ENCODE peak calls at places on chromosomes 11 and 22, in seven cellular contexts. T is endothelial cell, N is GM13977, Z is HepG2, D is transverse colon, S is left lung, I is right lobe of liver. B is an unnamed sample.

GRCh38 chr11:95100191-95100648 is 10.6 kb downstream of the ENDOD1 start:
- DNase-seq in T (no peak), N (no peak), Z (no peak), D (no peak), S (no peak), I (no peak), B (no peak)

GRCh38 chr11:80727315-80727714 is 1286.5 kb upstream of the TENM4 start:
- DNase-seq in T (peak; percentile 32), N (peak; percentile 7), Z (peak; percentile 2), D (no peak), S (no peak), I (no peak), B (peak; percentile 61)

GRCh38 chr11:107549253-107549953 is 16.1 kb downstream of the ALKBH8 start:
- DNase-seq in T (no peak), N (peak; percentile 31), Z (peak; percentile 29), D (no peak), S (no peak), I (no peak), B (peak; percentile 51)

GRCh38 chr22:18022851-18023250 is 1.5 kb downstream of the MICAL3 start:
- DNase-seq in T (no peak), N (no peak), Z (no peak), D (peak; percentile 18), S (no peak), I (no peak), B (no peak)

GRCh38 chr11:88414981-88415391 is 77.5 kb upstream of the CTSC start:
- DNase-seq in T (no peak), N (no peak), Z (no peak), D (no peak), S (no peak), I (no peak), B (peak; percentile 27)

GRCh38 chr22:49291169-49291568 is 536.5 kb downstream of the BRD1 start:
- DNase-seq in T (no peak), N (no peak), Z (no peak), D (no peak), S (no peak), I (no peak), B (no peak)

GRCh38 chr22:20173720-20174119 is 22.9 kb upstream of the CCDC188 start:
- DNase-seq in T (no peak), N (no peak), Z (no peak), D (no peak), S (no peak), I (no peak), B (no peak)

GRCh38 chr22:36409911-36410756 is 22.4 kb upstream of the MYH9 start:
- DNase-seq in T (peak; percentile 68), N (peak; percentile 64), Z (peak; percentile 97), D (peak; percentile 96), S (peak; percentile 91), I (peak; percentile 94), B (peak; percentile 77)

GRCh38 chr22:42192547-42192946 is 61.9 kb upstream of the CYP2D6 start:
- DNase-seq in T (no peak), N (no peak), Z (no peak), D (no peak), S (no peak), I (no peak), B (no peak)

GRCh38 chr11:23875407-23875950 is 621.4 kb upstream of the LUZP2 start:
- DNase-seq in T (no peak), N (no peak), Z (no peak), D (no peak), S (no peak), I (no peak), B (no peak)

GRCh38 chr11:18733202-18733601 is 7.2 kb upstream of the IGSF22 start:
- DNase-seq in T (no peak), N (no peak), Z (no peak), D (no peak), S (no peak), I (no peak), B (no peak)

GRCh38 chr11:64121637-64122410 is 44.1 kb downstream of the MACROD1 start:
- DNase-seq in T (no peak), N (no peak), Z (no peak), D (no peak), S (no peak), I (no peak), B (no peak)

GRCh38 chr22:30444632-30445437 is 19.3 kb downstream of the MTFP1 start:
- DNase-seq in T (peak; percentile 82), N (peak; percentile 86), Z (peak; percentile 41), D (peak; percentile 48), S (no peak), I (no peak), B (peak; percentile 75)
- TF ChIP-seq CTCF in T (peak; percentile 87), N (peak; percentile 78), Z (peak; percentile 78), D (peak; percentile 67), S (peak; percentile 76), I (peak; percentile 84), B (peak; percentile 76)

GRCh38 chr11:44025727-44026126 is 22.1 kb upstream of the ACCSL start:
- DNase-seq in T (no peak), N (no peak), Z (no peak), D (no peak), S (no peak), I (no peak), B (no peak)
- TF ChIP-seq CTCF in T (no peak), N (no peak), Z (no peak), D (no peak), S (no peak), I (no peak), B (no peak)

DNA sequence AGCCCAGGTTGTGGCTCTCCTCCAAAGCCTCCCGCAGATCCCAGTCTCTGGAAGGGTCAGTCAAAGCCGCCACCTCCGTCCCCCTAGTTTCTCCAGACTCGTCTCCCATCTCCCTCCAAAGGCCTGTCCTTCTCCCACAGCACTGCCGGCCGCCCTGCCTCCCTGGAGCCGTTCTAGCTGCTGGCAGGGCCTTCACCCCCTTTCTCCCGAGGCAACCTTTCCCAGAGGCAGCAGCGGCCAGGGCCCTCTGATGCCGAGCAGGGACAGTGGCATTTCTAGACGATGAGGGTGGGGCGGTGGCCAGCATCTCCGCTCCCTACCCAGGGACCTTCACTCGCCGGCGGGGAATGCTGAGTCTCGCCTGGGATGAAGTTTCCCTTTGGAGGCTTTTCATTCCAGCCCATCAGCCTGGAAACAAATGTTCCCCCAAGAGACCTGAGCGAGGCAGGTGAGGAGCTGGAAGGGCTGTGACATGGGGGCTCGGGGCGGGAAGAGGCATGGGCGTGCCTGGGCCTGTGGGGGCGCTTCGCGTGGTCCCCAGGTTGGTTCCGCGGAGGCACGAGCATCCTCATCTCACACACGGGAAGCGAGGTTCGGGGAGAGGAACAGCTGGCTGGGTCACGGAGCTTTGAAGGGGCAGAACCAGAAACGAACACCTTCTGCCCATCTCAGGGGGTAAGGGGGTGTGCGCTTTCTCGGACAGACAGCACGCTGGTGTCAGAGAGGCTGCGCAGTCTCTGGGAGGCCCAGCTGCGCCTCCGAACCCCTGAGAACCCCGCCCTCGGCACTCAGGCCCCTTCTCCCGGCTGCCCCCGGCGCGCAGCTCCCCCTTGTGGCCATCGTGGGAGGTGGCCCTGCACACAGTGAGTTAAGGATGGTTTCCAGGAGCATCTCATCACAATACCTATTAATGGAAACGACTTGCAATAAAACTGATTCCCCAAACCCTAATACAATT is 18.1 kb upstream of the KLHL35 start:
- DNase-seq in T (peak; percentile 65), N (peak; percentile 48), Z (no peak), D (no peak), S (peak; percentile 79), I (no peak), B (peak; percentile 15)
- TF ChIP-seq CTCF in T (peak; percentile 83), N (peak; percentile 61), Z (peak; percentile 80), D (no peak), S (peak; percentile 32), I (peak; percentile 41), B (peak; percentile 50)

GRCh38 chr11:62236187-62236586 is 5.9 kb upstream of the SCGB1D2 start:
- DNase-seq in T (no peak), N (no peak), Z (no peak), D (no peak), S (no peak), I (no peak), B (no peak)

GRCh38 chr11:62237499-62237898 is 4.5 kb upstream of the SCGB1D2 start:
- DNase-seq in T (no peak), N (no peak), Z (no peak), D (no peak), S (no peak), I (no peak), B (no peak)

GRCh38 chr11:62238151-62238550 is 3.9 kb upstream of the SCGB1D2 start:
- DNase-seq in T (no peak), N (no peak), Z (no peak), D (no peak), S (no peak), I (no peak), B (no peak)

GRCh38 chr11:62233730-62234129 is 8.3 kb upstream of the SCGB1D2 start:
- DNase-seq in T (no peak), N (no peak), Z (no peak), D (no peak), S (no peak), I (no peak), B (peak; percentile 6)
- TF ChIP-seq CTCF in T (no peak), N (peak; percentile 17), Z (peak; percentile 46), D (no peak), S (no peak), I (no peak), B (peak; percentile 2)

DNA sequence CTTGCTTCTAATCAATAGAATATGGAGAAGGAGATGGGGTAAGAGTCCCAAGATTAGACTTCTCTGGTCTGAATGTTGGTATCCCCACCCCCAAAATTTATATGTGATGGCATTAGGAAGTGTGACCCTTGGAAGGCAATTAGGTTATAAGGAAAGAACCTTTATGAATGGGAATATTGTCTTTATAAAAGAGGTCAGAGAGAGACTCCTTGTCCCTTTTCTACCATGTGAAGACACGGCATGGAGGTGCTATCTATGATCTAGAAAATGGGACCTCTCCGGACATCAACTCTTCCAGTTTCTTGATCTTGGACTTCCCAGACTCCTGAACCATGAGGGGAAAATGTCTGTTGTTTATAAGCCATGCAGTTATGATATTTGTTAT is 37.9 kb upstream of the FJX1 start:
- DNase-seq in T (no peak), N (no peak), Z (no peak), D (no peak), S (no peak), I (no peak), B (no peak)
- TF ChIP-seq CTCF in T (no peak), N (no peak), Z (no peak), D (no peak), S (no peak), I (no peak), B (no peak)

DNA sequence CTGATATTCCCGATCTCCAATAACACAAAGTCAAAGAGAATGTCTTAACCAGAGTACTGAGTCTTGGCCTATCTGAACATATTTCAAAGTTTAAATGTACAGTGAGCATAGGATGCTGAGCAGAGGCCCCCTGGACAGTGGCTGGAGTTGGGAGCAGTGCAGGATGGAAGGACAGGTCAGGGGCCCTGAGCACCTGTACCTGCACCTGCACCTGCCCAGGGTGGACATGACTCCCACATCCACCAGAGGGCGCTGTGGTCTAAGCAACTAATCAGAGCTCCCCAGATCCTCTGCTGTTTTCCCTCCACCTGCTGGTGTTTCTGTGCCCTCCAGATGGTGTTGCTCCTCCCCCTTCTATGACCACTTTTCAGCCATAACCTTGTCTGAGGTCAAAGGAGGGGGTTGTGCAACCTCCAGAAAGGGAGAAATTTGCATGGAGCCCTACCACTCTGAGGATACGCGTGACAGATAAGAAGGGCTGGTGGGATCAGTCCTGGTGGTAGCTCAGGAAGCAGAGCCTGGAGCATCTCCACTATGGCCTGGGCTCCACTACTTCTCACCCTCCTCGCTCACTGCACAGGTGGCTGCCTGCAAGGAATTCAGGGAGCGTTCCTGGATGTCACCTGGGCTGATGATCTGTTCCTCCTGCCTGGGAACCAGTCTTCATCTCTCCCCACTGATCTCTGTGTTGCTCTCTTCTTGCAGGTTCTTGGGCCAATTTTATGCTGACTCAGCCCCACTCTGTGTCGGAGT is 49.1 kb upstream of the VPREB1 start:
- DNase-seq in T (peak; percentile 80), N (peak; percentile 89), Z (peak; percentile 83), D (peak; percentile 87), S (no peak), I (peak; percentile 78), B (peak; percentile 92)
- TF ChIP-seq CTCF in T (peak; percentile 97), N (peak; percentile 98), Z (peak; percentile 86), D (peak; percentile 67), S (peak; percentile 61), I (peak; percentile 89), B (peak; percentile 95)

B was measured in GM12865.